ENCODE peak calls at places on chromosomes 3 and 15, in four cellular contexts. V is A549, I is K562, Q is HepG2. P is an unnamed sample.

GRCh38 chr15:93238641-93239040 is 149.6 kb upstream of the RGMA start:
- DNase-seq in V (no peak), I (no peak), Q (no peak), P (no peak)

GRCh38 chr3:192845196-192845855 is 72.3 kb downstream of the MB21D2 start:
- DNase-seq in V (no peak), I (no peak), Q (no peak), P (no peak)

GRCh38 chr15:99430881-99431401 is 134.8 kb upstream of the MEF2A start:
- DNase-seq in V (no peak), I (no peak), Q (no peak), P (no peak)

GRCh38 chr15:83205725-83206324 is 1.8 kb downstream of the HDGFL3 start:
- DNase-seq in V (no peak), I (no peak), Q (no peak), P (no peak)

GRCh38 chr3:136671921-136672320 is 80.3 kb downstream of the STAG1 start:
- DNase-seq in V (peak), I (no peak), Q (no peak), P (no peak)

GRCh38 chr3:174613173-174613572 is 246.0 kb upstream of the NAALADL2 start:
- DNase-seq in V (no peak), I (no peak), Q (no peak), P (no peak)

GRCh38 chr3:48402281-48402732 is 27.6 kb downstream of the PLXNB1 start:
- DNase-seq in V (no peak), I (peak), Q (no peak), P (no peak)

GRCh38 chr15:96428742-96429141 is 98.2 kb downstream of the NR2F2 start:
- DNase-seq in V (peak), I (no peak), Q (no peak), P (no peak)

GRCh38 chr3:32414527-32415202 is 23.0 kb downstream of the CMTM7 start:
- DNase-seq in V (no peak), I (no peak), Q (no peak), P (no peak)

GRCh38 chr3:176916777-176917176 is 280.5 kb downstream of the TBL1XR1 start:
- DNase-seq in V (no peak), I (no peak), Q (no peak), P (peak)

GRCh38 chr3:131733086-131733841 is 230.5 kb upstream of the MRPL3 start:
- DNase-seq in V (no peak), I (no peak), Q (no peak), P (no peak)

GRCh38 chr3:56254835-56255234 is 213.4 kb downstream of the ERC2 start:
- DNase-seq in V (no peak), I (peak), Q (no peak), P (no peak)

GRCh38 chr15:88617031-88617722 is 4.0 kb upstream of the AEN start:
- DNase-seq in V (no peak), I (no peak), Q (no peak), P (peak)

GRCh38 chr15:95432878-95433405 is 897.6 kb upstream of the NR2F2 start:
- DNase-seq in V (no peak), I (no peak), Q (no peak), P (no peak)

GRCh38 chr15:99911824-99912223 is 178.6 kb upstream of the LYSMD4 start:
- DNase-seq in V (no peak), I (no peak), Q (no peak), P (no peak)

GRCh38 chr3:124281453-124282316 is 289.8 kb upstream of the ROPN1 start:
- DNase-seq in V (peak), I (peak), Q (peak), P (no peak)

GRCh38 chr3:40292637-40293036 is 16.9 kb upstream of the EIF1B start:
- DNase-seq in V (no peak), I (peak), Q (no peak), P (no peak)

GRCh38 chr3:124887177-124887995 is at the start of gene ITGB5:
- DNase-seq in V (peak), I (peak), Q (peak), P (no peak)

GRCh38 chr3:1191061-1191460 is 98.2 kb downstream of the CNTN6 start:
- DNase-seq in V (no peak), I (no peak), Q (no peak), P (no peak)

GRCh38 chr15:49110158-49110944 is 45.0 kb downstream of the COPS2 start:
- DNase-seq in V (no peak), I (no peak), Q (no peak), P (peak)

GRCh38 chr3:136984837-136985236 is 27.1 kb downstream of the IL20RB start:
- DNase-seq in V (no peak), I (no peak), Q (no peak), P (no peak)

GRCh38 chr3:165194477-165195135 is 1.6 kb downstream of the SLITRK3 start:
- DNase-seq in V (no peak), I (no peak), Q (no peak), P (no peak)

GRCh38 chr3:125479091-125479490 is 40.9 kb downstream of the SNX4 start:
- DNase-seq in V (no peak), I (no peak), Q (no peak), P (no peak)

GRCh38 chr3:124976378-124976777 is 41.8 kb upstream of the MUC13 start:
- DNase-seq in V (no peak), I (no peak), Q (no peak), P (no peak)

GRCh38 chr3:5122741-5123706 is 932 bp downstream of the ARL8B start:
- DNase-seq in V (peak), I (no peak), Q (peak), P (peak)

GRCh38 chr3:63521657-63522056 is 130.8 kb upstream of the SNTN start:
- DNase-seq in V (no peak), I (no peak), Q (no peak), P (no peak)
- TF ChIP-seq RNF2 in V (no peak), I (no peak), Q (no peak), P (no peak)

DNA sequence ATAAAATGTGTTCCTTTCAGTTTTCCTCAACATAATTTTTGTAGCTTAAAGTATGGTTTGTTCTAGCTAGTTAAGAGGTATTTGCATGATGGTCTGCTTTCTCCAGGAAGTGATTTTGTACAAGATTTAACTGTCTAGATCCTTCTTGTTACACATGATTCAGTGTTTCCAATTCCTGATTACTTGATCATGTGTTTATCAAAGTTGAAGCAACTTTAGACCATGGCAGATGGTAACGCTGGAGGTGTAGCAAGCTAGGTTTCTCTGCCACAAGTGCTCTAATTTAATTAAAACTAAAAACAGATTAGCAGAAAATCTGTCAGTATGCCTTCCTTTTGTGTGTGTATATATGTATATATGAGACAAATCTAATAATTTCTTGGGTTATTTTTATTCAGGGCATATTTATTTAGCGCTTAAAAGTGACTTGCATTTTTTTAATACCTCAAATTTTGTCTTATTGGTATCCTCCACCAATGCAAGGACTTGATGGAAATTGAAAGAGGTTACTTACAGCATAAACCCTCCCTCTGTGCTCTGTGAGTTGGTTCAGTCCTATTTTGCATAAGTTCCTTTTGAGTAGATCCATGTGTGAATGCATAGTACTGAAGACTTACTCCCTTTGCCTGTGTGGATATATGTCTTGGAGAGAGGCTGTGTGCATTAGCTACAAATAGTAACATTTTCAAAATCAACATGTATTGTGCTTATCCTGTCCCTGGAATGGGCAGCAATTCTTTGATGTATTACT is 157.3 kb upstream of the CGNL1 start:
- DNase-seq in V (peak), I (no peak), Q (no peak), P (no peak)
- TF ChIP-seq RNF2 in V (no peak), I (no peak), Q (no peak), P (no peak)

GRCh38 chr3:65596511-65597224 is 442.1 kb downstream of the MAGI1 start:
- DNase-seq in V (no peak), I (no peak), Q (no peak), P (no peak)
- TF ChIP-seq RNF2 in V (no peak), I (no peak), Q (no peak), P (no peak)

GRCh38 chr3:65356331-65357286 is 668.8 kb upstream of the ADAMTS9 start:
- DNase-seq in V (no peak), I (no peak), Q (no peak), P (no peak)
- TF ChIP-seq RNF2 in V (no peak), I (no peak), Q (no peak), P (no peak)

GRCh38 chr3:146523536-146523935 is 20.9 kb downstream of the PLSCR1 start:
- DNase-seq in V (no peak), I (no peak), Q (no peak), P (no peak)
- TF ChIP-seq RNF2 in V (no peak), I (no peak), Q (no peak), P (no peak)

DNA sequence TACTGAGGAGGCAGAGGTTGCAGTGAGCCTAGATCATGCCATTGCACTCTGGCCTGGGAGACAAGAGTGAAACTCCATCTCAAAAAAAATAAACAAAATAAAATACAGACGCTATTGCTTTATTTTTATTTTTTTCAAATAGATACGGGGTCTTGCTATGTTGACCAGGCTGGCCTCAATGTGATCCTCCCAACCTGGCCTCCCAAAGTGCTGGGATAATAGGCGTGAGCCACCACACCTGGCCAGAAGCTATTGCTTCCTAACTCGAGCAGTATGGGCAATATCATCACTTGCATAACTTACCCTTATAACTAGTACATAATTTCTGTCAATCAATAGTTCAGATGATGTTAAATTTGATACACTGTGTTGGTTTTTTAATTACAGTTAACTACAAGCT is 3.0 kb downstream of the ARF4 start:
- DNase-seq in V (no peak), I (no peak), Q (no peak), P (no peak)
- TF ChIP-seq RNF2 in V (no peak), I (no peak), Q (no peak), P (no peak)

GRCh38 chr3:182738583-182739514 is 54.5 kb upstream of the ATP11B start:
- DNase-seq in V (no peak), I (no peak), Q (no peak), P (no peak)
- TF ChIP-seq RNF2 in V (no peak), I (no peak), Q (no peak), P (no peak)

GRCh38 chr3:33792167-33792892 is 6.1 kb upstream of the PDCD6IP start:
- DNase-seq in V (no peak), I (no peak), Q (no peak), P (no peak)

GRCh38 chr3:33787328-33788009 is 11.0 kb upstream of the PDCD6IP start:
- DNase-seq in V (peak), I (peak), Q (peak), P (peak)

GRCh38 chr3:33790091-33790490 is 8.3 kb upstream of the PDCD6IP start:
- DNase-seq in V (peak), I (no peak), Q (no peak), P (no peak)

GRCh38 chr3:33789183-33789954 is 9.1 kb upstream of the PDCD6IP start:
- DNase-seq in V (no peak), I (no peak), Q (no peak), P (no peak)

GRCh38 chr3:33791477-33792166 is 6.8 kb upstream of the PDCD6IP start:
- DNase-seq in V (peak), I (peak), Q (peak), P (no peak)
- TF ChIP-seq RNF2 in V (no peak), I (peak), Q (no peak), P (no peak)